ENCODE peak calls at places on chromosomes 11 and 22, in eight cellular contexts. U, R, A, P, C, V, T and W are unnamed samples.

GRCh38 chr11:69657911-69658605 is 17.1 kb downstream of the LTO1 start:
- DNase-seq in U (peak; percentile 39), R (peak; percentile 97), A (no peak), P (peak; percentile 69), C (no peak), V (no peak), T (no peak), W (no peak)

GRCh38 chr22:47154621-47155081 is 392.2 kb downstream of the TBC1D22A start:
- DNase-seq in U (no peak), R (no peak), A (no peak), P (no peak), C (no peak), V (no peak), T (no peak), W (no peak)

GRCh38 chr22:41904450-41905410 is 10.1 kb downstream of the SHISA8 start:
- DNase-seq in U (no peak), R (no peak), A (no peak), P (no peak), C (no peak), V (no peak), T (no peak), W (no peak)

GRCh38 chr22:31574015-31574670 is 77.8 kb downstream of the SFI1 start:
- DNase-seq in U (no peak), R (no peak), A (no peak), P (no peak), C (no peak), V (no peak), T (no peak), W (no peak)

GRCh38 chr11:116043857-116044256 is 539.6 kb upstream of the CADM1 start:
- DNase-seq in U (no peak), R (no peak), A (no peak), P (no peak), C (no peak), V (no peak), T (no peak), W (no peak)

GRCh38 chr11:22491826-22492225 is 133.8 kb downstream of the FANCF start:
- DNase-seq in U (no peak), R (no peak), A (no peak), P (no peak), C (no peak), V (no peak), T (no peak), W (no peak)

GRCh38 chr22:45150139-45150538 is 13.6 kb upstream of the NUP50 start:
- DNase-seq in U (no peak), R (no peak), A (no peak), P (no peak), C (no peak), V (no peak), T (no peak), W (no peak)

GRCh38 chr11:94550513-94550912 is 6.8 kb downstream of the FUT4 start:
- DNase-seq in U (no peak), R (no peak), A (no peak), P (no peak), C (no peak), V (no peak), T (no peak), W (peak; percentile 62)

GRCh38 chr22:45511847-45512261 is 9.2 kb downstream of the FBLN1 start:
- DNase-seq in U (no peak), R (no peak), A (no peak), P (no peak), C (no peak), V (no peak), T (no peak), W (no peak)

GRCh38 chr11:105693075-105693474 is 83.2 kb downstream of the GRIA4 start:
- DNase-seq in U (peak; percentile 21), R (no peak), A (no peak), P (no peak), C (no peak), V (no peak), T (no peak), W (no peak)

GRCh38 chr22:38935616-38936015 is 21.8 kb upstream of the APOBEC3A start:
- DNase-seq in U (no peak), R (no peak), A (no peak), P (no peak), C (no peak), V (no peak), T (no peak), W (no peak)

GRCh38 chr11:78850078-78850477 is 275.4 kb upstream of the NARS2 start:
- DNase-seq in U (no peak), R (no peak), A (no peak), P (no peak), C (no peak), V (no peak), T (no peak), W (no peak)

GRCh38 chr11:120835601-120836228 is 188.2 kb upstream of the TBCEL start:
- DNase-seq in U (no peak), R (peak; percentile 5), A (no peak), P (no peak), C (peak; percentile 63), V (no peak), T (no peak), W (no peak)

DNA sequence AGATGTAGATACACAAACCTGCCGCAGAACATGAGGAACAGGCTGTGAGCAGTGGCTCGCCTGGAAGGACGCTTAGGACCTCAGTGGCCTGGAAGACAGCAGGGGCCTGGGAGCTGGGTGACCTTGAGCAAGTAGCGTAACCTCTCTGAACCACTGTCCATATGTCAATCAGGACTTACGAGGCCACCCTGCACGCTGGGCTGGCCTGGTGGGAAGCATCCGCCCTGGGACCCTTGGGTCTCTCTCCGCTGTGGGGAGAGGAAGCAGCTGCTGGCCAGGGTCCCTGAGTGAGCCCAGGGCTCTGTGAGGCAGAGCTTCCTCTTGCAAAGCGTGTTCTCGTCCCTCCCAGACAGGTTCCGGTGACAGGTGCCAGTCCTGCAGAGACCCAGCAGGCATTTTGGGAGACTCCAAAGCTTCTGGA is 14.0 kb upstream of the EHD1 start:
- DNase-seq in U (no peak), R (no peak), A (no peak), P (no peak), C (no peak), V (no peak), T (no peak), W (no peak)
- TF ChIP-seq POLR2A in U (no peak), R (no peak), A (no peak), P (no peak), C (no peak), V (no peak), T (no peak), W (no peak)

DNA sequence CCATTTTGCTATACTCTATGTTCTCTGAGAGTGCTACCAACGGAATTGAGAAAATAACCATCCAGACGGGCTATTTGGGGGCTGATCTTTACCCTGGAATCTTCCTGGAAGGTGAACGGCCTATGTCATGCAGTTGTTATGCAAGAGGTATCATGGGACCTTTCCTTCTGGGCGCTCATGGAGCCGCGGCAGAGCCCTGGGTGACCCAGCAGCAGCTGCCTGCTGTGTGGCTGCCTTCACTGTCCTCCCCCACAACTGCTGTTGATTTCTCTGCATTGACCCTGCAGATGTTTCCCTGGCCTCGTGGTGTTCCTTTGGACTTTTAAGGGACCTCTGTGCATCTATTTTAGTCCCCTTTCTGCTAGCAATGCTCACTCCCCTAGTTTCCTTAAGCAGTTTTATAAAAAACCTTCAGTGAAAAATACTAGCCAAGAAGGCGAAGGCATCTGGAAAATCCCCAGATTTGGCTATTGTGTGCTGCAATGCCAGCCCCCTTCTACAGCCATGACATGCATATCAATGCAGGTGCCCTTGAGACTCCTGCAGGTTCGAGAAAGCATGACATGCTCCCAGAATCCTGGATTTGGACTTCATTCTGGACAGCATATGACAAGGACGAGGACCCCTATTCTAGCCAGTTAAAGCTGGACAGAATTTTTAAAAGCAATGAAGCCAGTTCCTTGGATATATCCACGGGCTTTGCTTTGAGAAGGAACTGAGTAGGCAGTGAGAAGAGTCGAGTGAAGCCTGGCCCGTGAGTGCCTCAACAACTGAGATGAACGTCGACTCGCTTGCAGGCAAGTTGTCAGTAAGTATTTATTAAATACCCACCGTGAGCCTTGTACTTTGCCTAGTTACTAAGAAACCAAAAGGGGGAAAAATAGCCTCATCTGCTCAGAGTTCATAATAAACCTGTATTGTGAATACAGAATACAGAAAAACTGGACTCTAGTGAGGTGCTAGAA is at the start of gene SLC25A18:
- DNase-seq in U (no peak), R (peak; percentile 53), A (no peak), P (peak; percentile 56), C (no peak), V (peak; percentile 46), T (no peak), W (peak; percentile 75)
- TF ChIP-seq CTCF in U (no peak), R (no peak), A (no peak), P (peak; percentile 60), C (no peak), V (peak; percentile 25), T (no peak), W (no peak)

GRCh38 chr11:45176996-45177395 is 30.6 kb downstream of the PRDM11 start:
- DNase-seq in U (no peak), R (no peak), A (no peak), P (no peak), C (no peak), V (no peak), T (no peak), W (no peak)
- TF ChIP-seq MAX in U (no peak), R (no peak), A (no peak), P (no peak), C (no peak), V (no peak), T (no peak), W (no peak)

GRCh38 chr11:122724520-122724919 is 69.0 kb downstream of the UBASH3B start:
- DNase-seq in U (peak; percentile 39), R (no peak), A (no peak), P (no peak), C (no peak), V (no peak), T (no peak), W (no peak)

GRCh38 chr11:122731500-122731913 is 76.0 kb downstream of the UBASH3B start:
- DNase-seq in U (no peak), R (peak; percentile 61), A (no peak), P (no peak), C (no peak), V (no peak), T (peak; percentile 55), W (no peak)

GRCh38 chr11:122729139-122729538 is 73.6 kb downstream of the UBASH3B start:
- DNase-seq in U (no peak), R (no peak), A (no peak), P (no peak), C (no peak), V (no peak), T (no peak), W (no peak)

GRCh38 chr11:122723576-122723975 is 68.1 kb downstream of the UBASH3B start:
- DNase-seq in U (no peak), R (no peak), A (no peak), P (no peak), C (no peak), V (no peak), T (no peak), W (no peak)

DNA sequence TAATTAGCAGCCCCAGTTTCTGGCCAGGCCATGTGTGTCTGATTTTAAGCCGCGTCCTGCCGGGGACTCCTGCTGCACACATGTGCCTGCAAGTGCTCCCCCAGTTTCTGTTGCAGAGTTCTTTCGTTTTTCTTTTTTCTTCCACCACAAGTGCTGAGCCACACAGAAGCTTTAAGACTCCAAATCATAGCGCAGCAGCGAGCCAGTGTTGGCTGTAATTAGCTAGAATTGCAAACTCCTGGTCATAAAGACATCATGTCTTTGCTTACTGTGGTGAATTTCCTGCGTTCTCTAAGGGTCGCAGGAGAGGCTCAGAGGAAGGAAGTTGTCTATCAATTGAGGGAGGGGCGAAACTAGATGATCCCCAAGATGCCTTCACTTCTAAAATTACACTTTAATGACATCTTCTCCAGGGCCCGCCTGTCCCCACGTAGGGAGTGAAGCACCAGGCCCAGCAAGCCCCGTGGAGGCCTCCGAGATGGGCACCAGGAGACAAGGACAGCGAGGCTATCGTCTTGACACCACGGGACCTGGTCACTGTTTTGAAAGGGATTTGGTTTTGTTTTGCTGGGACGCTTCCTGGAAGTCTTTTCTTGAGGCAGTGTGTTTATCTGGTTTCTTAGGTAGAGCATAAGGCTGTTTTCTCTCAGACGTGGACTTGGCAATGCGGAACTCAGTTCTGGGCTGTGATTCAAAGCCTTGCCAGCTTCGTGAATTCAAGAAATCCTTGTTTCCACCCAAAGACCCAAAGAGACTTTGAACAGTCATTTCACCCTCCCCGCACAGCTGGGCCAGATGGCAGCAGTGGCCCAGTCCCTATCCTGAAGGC is 71.8 kb downstream of the UBASH3B start:
- DNase-seq in U (peak; percentile 34), R (no peak), A (no peak), P (no peak), C (no peak), V (no peak), T (no peak), W (peak; percentile 46)
- TF ChIP-seq POLR2A in U (no peak), R (no peak), A (no peak), P (no peak), C (no peak), V (no peak), T (no peak), W (no peak)